ENCODE peak calls at places on chromosomes 7 and 10, in five cellular contexts. One of them, this sample, is unnamed.

GRCh38 chr7:29278362-29279070 is 83.9 kb downstream of the CHN2 start:
- DNase-seq in SK-N-SH: no peak
- DNase-seq in H1: no peak
- DNase-seq in K562: no peak
- DNase-seq in HepG2: no peak
- DNase-seq in this sample: no peak

GRCh38 chr10:88243847-88244730 is 339.0 kb downstream of the RNLS start:
- DNase-seq in H1: no peak
- DNase-seq in HepG2: no peak
- DNase-seq in SK-N-SH: peak; percentile 76
- DNase-seq in K562: no peak
- DNase-seq in this sample: no peak

GRCh38 chr7:107213193-107213788 is 44.5 kb downstream of the HBP1 start:
- DNase-seq in K562: no peak
- DNase-seq in HepG2: no peak
- DNase-seq in SK-N-SH: no peak
- DNase-seq in H1: no peak
- DNase-seq in this sample: no peak

GRCh38 chr7:69399038-69399800 is 199.1 kb upstream of the AUTS2 start:
- DNase-seq in K562: no peak
- DNase-seq in SK-N-SH: peak; percentile 42
- DNase-seq in H1: peak; percentile 19
- DNase-seq in HepG2: no peak
- DNase-seq in this sample: no peak

GRCh38 chr7:157309990-157310668 is 26.7 kb upstream of the DNAJB6 start:
- DNase-seq in SK-N-SH: peak; percentile 42
- DNase-seq in H1: peak; percentile 94
- DNase-seq in K562: no peak
- DNase-seq in HepG2: peak; percentile 74
- DNase-seq in this sample: no peak

GRCh38 chr10:124356706-124357582 is 61.8 kb downstream of the OAT start:
- DNase-seq in K562: no peak
- DNase-seq in H1: no peak
- DNase-seq in SK-N-SH: no peak
- DNase-seq in HepG2: no peak
- DNase-seq in this sample: peak; percentile 15

GRCh38 chr7:116403265-116403664 is 96.3 kb upstream of the CAV2 start:
- DNase-seq in HepG2: no peak
- DNase-seq in SK-N-SH: no peak
- DNase-seq in H1: no peak
- DNase-seq in K562: no peak
- DNase-seq in this sample: no peak

GRCh38 chr7:106290319-106290718 is 5.5 kb upstream of the NAMPT start:
- DNase-seq in SK-N-SH: no peak
- DNase-seq in HepG2: no peak
- DNase-seq in H1: no peak
- DNase-seq in K562: no peak
- DNase-seq in this sample: no peak

GRCh38 chr10:32326680-32327363 is 20.1 kb downstream of the EPC1 start:
- DNase-seq in SK-N-SH: no peak
- DNase-seq in HepG2: no peak
- DNase-seq in H1: no peak
- DNase-seq in K562: no peak
- DNase-seq in this sample: no peak

GRCh38 chr10:7444576-7445226 is 33.9 kb upstream of the SFMBT2 start:
- DNase-seq in H1: no peak
- DNase-seq in HepG2: no peak
- DNase-seq in K562: no peak
- DNase-seq in SK-N-SH: peak; percentile 33
- DNase-seq in this sample: no peak

GRCh38 chr10:118106426-118106825 is 59.7 kb upstream of the RAB11FIP2 start:
- DNase-seq in H1: peak; percentile 5
- DNase-seq in HepG2: peak; percentile 20
- DNase-seq in K562: peak; percentile 7
- DNase-seq in SK-N-SH: no peak
- DNase-seq in this sample: no peak

GRCh38 chr10:122363311-122363710 is 11.2 kb upstream of the PLEKHA1 start:
- DNase-seq in SK-N-SH: no peak
- DNase-seq in H1: no peak
- DNase-seq in HepG2: no peak
- DNase-seq in K562: no peak
- DNase-seq in this sample: no peak

GRCh38 chr10:31096161-31096560 is 64.5 kb upstream of the ZNF438 start:
- DNase-seq in K562: no peak
- DNase-seq in H1: no peak
- DNase-seq in HepG2: no peak
- DNase-seq in SK-N-SH: peak; percentile 37
- DNase-seq in this sample: no peak

GRCh38 chr10:52779541-52780390 is 7.2 kb upstream of the MBL2 start:
- DNase-seq in SK-N-SH: peak; percentile 81
- DNase-seq in H1: peak; percentile 73
- DNase-seq in K562: peak; percentile 74
- DNase-seq in HepG2: peak; percentile 64
- DNase-seq in this sample: peak; percentile 86

GRCh38 chr7:127895360-127895759 is 135.9 kb downstream of the LRRC4 start:
- DNase-seq in HepG2: no peak
- DNase-seq in SK-N-SH: no peak
- DNase-seq in H1: no peak
- DNase-seq in K562: no peak
- DNase-seq in this sample: no peak

GRCh38 chr10:11685787-11686218 is 56.4 kb upstream of the ECHDC3 start:
- DNase-seq in HepG2: peak; percentile 47
- DNase-seq in K562: peak; percentile 65
- DNase-seq in SK-N-SH: no peak
- DNase-seq in H1: no peak
- DNase-seq in this sample: peak; percentile 77

GRCh38 chr7:157688439-157689268 is 351.9 kb downstream of the DNAJB6 start:
- DNase-seq in K562: no peak
- DNase-seq in H1: no peak
- DNase-seq in SK-N-SH: peak; percentile 41
- DNase-seq in HepG2: no peak
- DNase-seq in this sample: no peak

GRCh38 chr10:4331150-4331549 is 494.9 kb upstream of the AKR1E2 start:
- DNase-seq in H1: no peak
- DNase-seq in SK-N-SH: no peak
- DNase-seq in K562: no peak
- DNase-seq in HepG2: no peak
- DNase-seq in this sample: no peak

GRCh38 chr7:79096361-79096805 is 357.1 kb downstream of the MAGI2 start:
- DNase-seq in SK-N-SH: no peak
- DNase-seq in K562: no peak
- DNase-seq in H1: no peak
- DNase-seq in HepG2: no peak
- DNase-seq in this sample: no peak

GRCh38 chr10:109773818-109774440 is 149.4 kb downstream of the XPNPEP1 start:
- DNase-seq in SK-N-SH: peak; percentile 30
- DNase-seq in HepG2: peak; percentile 26
- DNase-seq in K562: peak; percentile 32
- DNase-seq in H1: no peak
- DNase-seq in this sample: peak; percentile 9

GRCh38 chr7:133310232-133310852 is 57.5 kb downstream of the EXOC4 start:
- DNase-seq in K562: no peak
- DNase-seq in H1: no peak
- DNase-seq in HepG2: peak; percentile 7
- DNase-seq in SK-N-SH: no peak
- DNase-seq in this sample: no peak

GRCh38 chr7:76998263-76998666 is 33.9 kb downstream of the SPDYE17 start:
- DNase-seq in H1: no peak
- DNase-seq in K562: peak; percentile 21
- DNase-seq in HepG2: no peak
- DNase-seq in SK-N-SH: peak; percentile 32
- DNase-seq in this sample: no peak

GRCh38 chr10:17386616-17387075 is 67.7 kb downstream of the ST8SIA6 start:
- DNase-seq in SK-N-SH: no peak
- DNase-seq in H1: no peak
- DNase-seq in K562: peak; percentile 62
- DNase-seq in HepG2: no peak
- DNase-seq in this sample: peak; percentile 99

GRCh38 chr7:104923010-104923421 is 91.0 kb upstream of the KMT2E start:
- DNase-seq in K562: peak; percentile 54
- DNase-seq in H1: peak; percentile 41
- DNase-seq in HepG2: peak; percentile 84
- DNase-seq in SK-N-SH: peak; percentile 74
- DNase-seq in this sample: peak; percentile 83

GRCh38 chr7:47743898-47744612 is 162.1 kb upstream of the TNS3 start:
- DNase-seq in H1: no peak
- DNase-seq in K562: no peak
- DNase-seq in SK-N-SH: no peak
- DNase-seq in HepG2: no peak
- DNase-seq in this sample: no peak

GRCh38 chr7:13359656-13360055 is 629.8 kb downstream of the ETV1 start:
- DNase-seq in HepG2: no peak
- DNase-seq in SK-N-SH: no peak
- DNase-seq in H1: no peak
- DNase-seq in K562: no peak
- DNase-seq in this sample: no peak
- TF ChIP-seq JUND in HepG2: no peak
- TF ChIP-seq JUND in SK-N-SH: no peak
- TF ChIP-seq JUND in H1: no peak
- TF ChIP-seq JUND in K562: no peak
- TF ChIP-seq JUND in this sample: no peak

GRCh38 chr10:62980697-62981495 is 152.2 kb upstream of the NRBF2 start:
- DNase-seq in SK-N-SH: no peak
- DNase-seq in K562: no peak
- DNase-seq in HepG2: no peak
- DNase-seq in H1: no peak
- DNase-seq in this sample: no peak
- TF ChIP-seq JUND in SK-N-SH: no peak
- TF ChIP-seq JUND in K562: no peak
- TF ChIP-seq JUND in HepG2: no peak
- TF ChIP-seq JUND in H1: no peak
- TF ChIP-seq JUND in this sample: no peak

GRCh38 chr7:65369843-65370242 is 3.8 kb upstream of the ZNF92 start:
- DNase-seq in HepG2: no peak
- DNase-seq in SK-N-SH: no peak
- DNase-seq in K562: no peak
- DNase-seq in H1: no peak
- DNase-seq in this sample: no peak

GRCh38 chr7:65373608-65374351 is at the start of gene ZNF92:
- DNase-seq in HepG2: peak; percentile 97
- DNase-seq in K562: peak; percentile 98
- DNase-seq in H1: peak; percentile 93
- DNase-seq in SK-N-SH: peak; percentile 95
- DNase-seq in this sample: peak; percentile 99

DNA sequence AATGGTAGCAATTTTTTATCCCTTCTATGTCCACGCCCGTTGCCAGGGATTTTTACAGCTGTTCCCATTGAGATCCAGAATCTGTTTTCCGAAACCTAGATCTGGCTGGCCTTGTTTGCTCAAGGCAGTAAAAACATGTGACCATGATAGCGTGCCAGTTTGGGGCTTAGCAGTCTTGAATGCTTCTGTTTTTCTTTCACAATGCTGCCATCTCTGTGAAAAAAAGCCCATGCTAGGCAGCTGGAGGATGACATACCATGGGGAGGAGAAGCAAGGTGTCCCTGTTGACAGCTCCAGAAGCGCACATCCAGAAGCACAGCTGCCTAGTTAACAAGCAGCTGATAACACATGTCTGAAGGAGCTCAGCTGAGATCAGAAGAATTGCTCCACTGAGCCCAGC is 2.2 kb upstream of the ZNF92 start:
- DNase-seq in HepG2: peak; percentile 25
- DNase-seq in SK-N-SH: no peak
- DNase-seq in K562: no peak
- DNase-seq in H1: no peak
- DNase-seq in this sample: no peak
- TF ChIP-seq JUND in HepG2: no peak
- TF ChIP-seq JUND in SK-N-SH: no peak
- TF ChIP-seq JUND in K562: no peak
- TF ChIP-seq JUND in H1: no peak
- TF ChIP-seq JUND in this sample: no peak

GRCh38 chr10:46525824-46526681 is 30.4 kb downstream of the GPRIN2 start:
- DNase-seq in HepG2: no peak
- DNase-seq in K562: no peak
- DNase-seq in SK-N-SH: no peak
- DNase-seq in H1: no peak
- DNase-seq in this sample: peak; percentile 45
- TF ChIP-seq JUND in HepG2: no peak
- TF ChIP-seq JUND in K562: no peak
- TF ChIP-seq JUND in SK-N-SH: no peak
- TF ChIP-seq JUND in H1: no peak
- TF ChIP-seq JUND in this sample: no peak

DNA sequence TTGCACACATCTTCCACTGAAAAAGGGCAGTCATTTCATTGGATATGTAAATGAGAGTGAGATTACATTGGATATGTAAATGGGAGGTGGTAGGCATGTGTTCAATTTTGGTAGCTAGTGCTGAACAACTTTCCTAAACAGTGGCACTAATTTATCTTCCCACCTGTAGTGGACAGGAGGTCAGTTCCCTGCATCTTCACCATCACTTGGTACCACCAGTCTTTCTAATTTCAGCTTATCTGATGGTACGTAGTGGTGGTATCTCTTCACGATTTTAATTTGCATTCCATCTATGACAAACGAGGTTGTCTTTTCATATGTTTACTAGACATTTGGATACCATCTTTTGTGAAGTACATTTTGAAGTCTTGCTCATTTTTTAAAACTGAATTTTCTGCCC is 58.1 kb downstream of the PFKFB3 start:
- DNase-seq in SK-N-SH: no peak
- DNase-seq in H1: no peak
- DNase-seq in HepG2: no peak
- DNase-seq in K562: no peak
- DNase-seq in this sample: no peak
- TF ChIP-seq JUND in SK-N-SH: no peak
- TF ChIP-seq JUND in H1: no peak
- TF ChIP-seq JUND in HepG2: no peak
- TF ChIP-seq JUND in K562: no peak
- TF ChIP-seq JUND in this sample: no peak

DNA sequence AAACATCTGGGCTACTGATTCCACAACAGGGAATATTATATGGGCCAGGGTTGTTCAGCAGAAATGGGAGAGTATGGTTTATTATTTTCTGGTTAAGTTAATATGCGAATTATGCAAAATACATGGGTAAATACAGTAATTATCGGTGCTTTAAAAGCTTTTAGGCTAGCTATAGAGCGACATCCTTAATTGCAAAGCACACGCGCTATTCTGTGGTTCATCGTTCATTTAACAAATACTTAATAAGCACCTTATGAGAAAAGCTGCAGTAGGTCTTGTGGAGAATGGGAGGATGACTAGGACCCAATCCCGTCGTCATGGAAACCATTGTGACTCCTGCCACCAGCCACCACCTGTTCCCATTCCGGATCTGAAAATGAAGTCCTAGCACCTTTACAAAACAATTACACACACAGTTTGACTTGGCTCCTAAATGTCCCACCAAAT is 615 bp upstream of the CEP41 start:
- DNase-seq in SK-N-SH: peak; percentile 38
- DNase-seq in HepG2: no peak
- DNase-seq in H1: no peak
- DNase-seq in K562: no peak
- DNase-seq in this sample: no peak
- TF ChIP-seq JUND in SK-N-SH: no peak
- TF ChIP-seq JUND in HepG2: no peak
- TF ChIP-seq JUND in H1: no peak
- TF ChIP-seq JUND in K562: no peak
- TF ChIP-seq JUND in this sample: no peak